ENCODE peak calls at places on chromosomes 1 and 21, in four cellular contexts. Q is neuronal stem cell, H is PC-3, T is GM12878. N is an unnamed sample.

GRCh38 chr1:6859415-6860343 is 74.4 kb downstream of the CAMTA1 start:
- DNase-seq in H (peak), Q (no peak), T (no peak), N (peak)

GRCh38 chr1:103489881-103490280 is 35.6 kb upstream of the RNPC3 start:
- DNase-seq in Q (no peak), T (no peak), H (no peak), N (peak)

GRCh38 chr1:170836146-170836545 is 99.2 kb upstream of the MROH9 start:
- DNase-seq in Q (no peak), T (no peak), H (no peak), N (no peak)

GRCh38 chr1:207755846-207756692 is 4.2 kb downstream of the CD46 start:
- DNase-seq in Q (no peak), H (peak), T (no peak), N (no peak)

GRCh38 chr1:226956942-226957713 is 17.0 kb downstream of the COQ8A start:
- DNase-seq in Q (no peak), T (no peak), H (no peak), N (no peak)

GRCh38 chr1:236395780-236396664 is 1.9 kb downstream of the EDARADD start:
- DNase-seq in H (no peak), T (no peak), Q (peak), N (no peak)

GRCh38 chr1:67978988-67979516 is 71.4 kb downstream of the DIRAS3 start:
- DNase-seq in Q (no peak), H (peak), T (no peak), N (no peak)

GRCh38 chr21:46295996-46296752 is 10.0 kb downstream of the YBEY start:
- DNase-seq in H (no peak), T (no peak), Q (no peak), N (peak)

GRCh38 chr1:183039985-183040447 is 16.8 kb downstream of the LAMC1 start:
- DNase-seq in H (no peak), T (no peak), Q (no peak), N (no peak)

GRCh38 chr1:245154429-245155185 is at the start of gene KIF26B:
- DNase-seq in Q (peak), H (peak), T (no peak), N (peak)

GRCh38 chr1:231241751-231242150 is 739 bp downstream of the GNPAT start:
- DNase-seq in T (no peak), Q (no peak), H (peak), N (peak)

GRCh38 chr21:45481566-45481965 is 60.7 kb downstream of the SLC19A1 start:
- DNase-seq in T (no peak), Q (no peak), H (no peak), N (no peak)

GRCh38 chr1:116118471-116118870 is 7.3 kb downstream of the MAB21L3 start:
- DNase-seq in Q (no peak), H (no peak), T (no peak), N (no peak)

GRCh38 chr1:40859017-40859416 is 3.1 kb downstream of the CITED4 start:
- DNase-seq in T (no peak), H (no peak), Q (no peak), N (no peak)

GRCh38 chr1:118018064-118018463 is 88.5 kb downstream of the WDR3 start:
- DNase-seq in T (no peak), H (no peak), Q (no peak), N (no peak)

GRCh38 chr1:172487550-172487949 is 43.7 kb upstream of the PIGC start:
- DNase-seq in Q (peak), H (no peak), T (no peak), N (no peak)

GRCh38 chr1:20447794-20448193 is 38.2 kb downstream of the CAMK2N1 start:
- DNase-seq in Q (no peak), H (no peak), T (no peak), N (no peak)
- H3K4me2 ChIP-seq in Q (no peak), H (no peak), T (no peak), N (no peak)

DNA sequence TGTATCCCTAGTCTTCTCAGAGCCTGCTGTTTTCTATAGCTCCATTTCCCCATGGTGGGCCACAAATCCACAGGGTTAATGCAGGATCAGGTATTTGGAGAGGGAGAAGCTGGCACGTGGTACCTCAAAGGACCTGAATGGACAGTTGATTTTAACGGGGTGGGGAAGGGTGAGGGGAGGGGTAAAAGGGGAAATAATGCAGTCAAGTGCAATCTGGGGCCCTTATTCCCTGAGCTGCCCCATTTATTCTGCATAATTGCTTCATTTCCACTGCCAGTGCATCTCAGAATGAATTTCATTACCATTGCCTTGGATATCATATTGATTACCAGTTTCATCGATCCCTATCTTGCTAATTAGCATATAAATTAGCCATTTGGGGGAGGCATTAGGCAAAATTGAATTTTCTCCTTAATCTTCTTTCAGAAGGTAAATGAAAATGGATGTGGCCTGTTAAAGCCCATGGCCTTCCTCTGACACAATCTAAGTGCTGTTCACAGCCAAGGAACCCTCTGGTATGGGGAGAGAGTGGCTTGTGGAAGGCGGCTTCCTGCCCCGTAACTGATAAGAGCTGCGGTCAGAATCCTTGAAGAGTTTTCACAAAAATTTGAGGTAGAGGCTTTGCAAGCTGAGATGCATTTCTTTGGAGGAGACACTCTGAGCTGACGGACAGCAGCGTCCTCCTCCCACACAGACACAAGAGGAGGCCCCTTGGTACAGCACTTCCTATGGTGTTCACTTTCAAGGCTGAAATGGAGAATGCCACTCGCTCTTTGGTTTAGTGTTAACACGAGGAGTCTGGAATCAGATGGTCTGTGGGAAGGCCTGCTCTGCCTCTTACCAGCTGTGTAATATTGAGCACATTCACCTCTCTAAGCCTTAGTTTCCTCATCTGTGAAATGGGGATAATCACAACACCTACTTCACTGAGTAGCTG is 34.4 kb downstream of the PHC2 start:
- DNase-seq in H (no peak), Q (no peak), T (no peak), N (no peak)
- H3K27ac ChIP-seq in H (no peak), Q (no peak), T (no peak), N (no peak)

GRCh38 chr1:153957744-153958110 is 685 bp downstream of the CRTC2 start:
- DNase-seq in H (no peak), T (no peak), Q (no peak), N (no peak)

GRCh38 chr1:153956997-153957715 is 1.3 kb downstream of the CRTC2 start:
- DNase-seq in Q (no peak), T (no peak), H (no peak), N (no peak)

GRCh38 chr1:153953859-153954365 is 4.5 kb downstream of the CRTC2 start:
- DNase-seq in H (no peak), Q (no peak), T (no peak), N (peak)

GRCh38 chr1:153951801-153952200 is 5.3 kb upstream of the DENND4B start:
- DNase-seq in T (no peak), H (peak), Q (no peak), N (no peak)

GRCh38 chr1:153954826-153955225 is 3.6 kb downstream of the CRTC2 start:
- DNase-seq in Q (no peak), H (no peak), T (no peak), N (no peak)
- H3K4me2 ChIP-seq in Q (no peak), H (no peak), T (peak), N (peak)

GRCh38 chr1:243496806-243497205 is 241.0 kb downstream of the SDCCAG8 start:
- DNase-seq in Q (no peak), H (no peak), T (no peak), N (no peak)
- H3K27ac ChIP-seq in Q (no peak), H (no peak), T (no peak), N (peak)

DNA sequence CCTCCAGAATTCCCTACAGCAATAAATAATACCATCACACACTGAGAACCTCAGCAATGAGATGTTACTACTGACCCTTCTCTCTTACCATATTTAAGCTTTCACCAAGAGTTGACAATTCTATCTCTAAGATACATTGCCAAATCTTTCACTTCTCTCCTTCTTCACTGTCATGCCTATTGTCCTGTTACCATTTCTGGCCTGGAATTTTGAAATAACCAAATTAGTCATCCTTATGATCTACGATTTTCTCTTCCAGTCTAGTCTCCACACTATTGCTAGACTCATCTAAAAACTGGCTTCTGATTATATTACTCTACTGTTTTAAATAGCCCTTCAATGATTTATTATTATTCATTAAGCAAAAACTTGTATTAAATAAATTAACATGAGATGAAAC is 656.1 kb upstream of the ADGRL4 start:
- DNase-seq in T (no peak), H (no peak), Q (no peak), N (no peak)
- H3K4me2 ChIP-seq in T (no peak), H (no peak), Q (no peak), N (no peak)

GRCh38 chr1:54380285-54380882 is 25.8 kb downstream of the SSBP3 start:
- DNase-seq in Q (no peak), T (no peak), H (no peak), N (no peak)
- H3K27ac ChIP-seq in Q (no peak), T (no peak), H (no peak), N (no peak)

GRCh38 chr1:218739426-218739825 is 394.3 kb downstream of the TGFB2 start:
- DNase-seq in H (no peak), T (no peak), Q (no peak), N (no peak)

DNA sequence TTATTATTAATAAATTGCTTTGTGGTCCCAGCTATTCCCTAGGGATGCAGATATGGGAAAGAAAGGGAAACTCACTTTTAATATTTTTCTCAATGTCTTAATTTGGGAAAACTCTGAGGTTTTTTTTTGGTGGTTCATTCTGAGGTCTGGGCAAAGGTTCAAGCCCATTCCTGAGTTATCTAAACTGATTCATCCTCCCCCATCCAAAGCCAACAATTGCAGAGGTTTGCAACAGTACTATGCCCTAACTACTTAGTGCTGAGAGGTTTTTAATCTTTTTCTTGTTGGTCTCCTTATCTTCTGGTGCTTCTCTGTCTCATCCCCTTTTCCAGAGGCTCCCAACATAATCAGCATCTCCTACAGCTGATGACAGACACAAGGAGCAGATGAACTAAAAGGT is 390.3 kb downstream of the TGFB2 start:
- DNase-seq in T (no peak), H (peak), Q (no peak), N (no peak)
- H3K4me2 ChIP-seq in T (no peak), H (no peak), Q (no peak), N (no peak)

GRCh38 chr1:109115685-109116084 is 1.8 kb downstream of the ELAPOR1 start:
- DNase-seq in T (no peak), Q (no peak), H (no peak), N (no peak)

GRCh38 chr1:109116286-109116685 is 2.4 kb downstream of the ELAPOR1 start:
- DNase-seq in H (no peak), Q (no peak), T (no peak), N (no peak)

GRCh38 chr1:109112652-109113285 is 1.1 kb upstream of the ELAPOR1 start:
- DNase-seq in Q (peak), T (peak), H (peak), N (peak)

GRCh38 chr1:109112056-109112651 is 1.8 kb upstream of the ELAPOR1 start:
- DNase-seq in H (peak), T (no peak), Q (no peak), N (no peak)

DNA sequence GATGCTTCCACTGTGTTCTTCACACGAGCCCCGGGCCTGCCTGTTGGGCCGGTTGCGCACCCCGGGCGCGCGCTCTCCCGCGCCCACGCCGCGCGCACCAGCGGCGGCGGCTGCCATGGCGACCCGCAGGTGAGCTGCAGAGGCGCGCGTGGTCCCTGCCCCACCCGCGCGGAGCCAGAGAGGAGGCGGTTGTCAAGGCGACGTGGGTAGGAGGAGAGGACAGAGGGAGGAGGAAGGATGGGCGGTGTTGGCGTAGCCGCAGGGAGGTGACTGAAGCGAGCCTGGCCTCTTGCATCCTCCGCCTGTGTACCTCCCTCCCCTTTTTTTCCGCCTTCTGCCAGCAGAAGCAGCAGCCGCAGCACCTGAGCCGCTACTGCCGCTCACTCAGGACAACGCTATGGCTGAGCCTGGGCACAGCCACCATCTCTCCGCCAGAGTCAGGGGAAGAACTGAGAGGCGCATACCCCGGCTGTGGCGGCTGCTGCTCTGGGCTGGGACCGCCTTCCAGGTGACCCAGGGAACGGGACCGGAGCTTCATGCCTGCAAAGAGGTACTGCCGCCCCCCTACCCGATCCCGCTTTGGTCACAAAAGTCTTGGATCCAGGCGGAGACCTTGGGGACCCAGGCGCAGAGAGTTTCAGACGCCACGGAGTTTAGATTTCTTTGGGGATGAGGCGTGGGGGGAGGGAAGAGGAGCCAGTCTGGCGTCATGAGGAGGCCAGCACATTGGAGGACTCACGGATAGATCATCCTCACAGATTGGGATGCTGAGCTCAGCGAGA is at the start of gene ELAPOR1:
- DNase-seq in T (no peak), H (peak), Q (peak), N (peak)
- H3K27ac ChIP-seq in T (no peak), H (no peak), Q (no peak), N (no peak)

DNA sequence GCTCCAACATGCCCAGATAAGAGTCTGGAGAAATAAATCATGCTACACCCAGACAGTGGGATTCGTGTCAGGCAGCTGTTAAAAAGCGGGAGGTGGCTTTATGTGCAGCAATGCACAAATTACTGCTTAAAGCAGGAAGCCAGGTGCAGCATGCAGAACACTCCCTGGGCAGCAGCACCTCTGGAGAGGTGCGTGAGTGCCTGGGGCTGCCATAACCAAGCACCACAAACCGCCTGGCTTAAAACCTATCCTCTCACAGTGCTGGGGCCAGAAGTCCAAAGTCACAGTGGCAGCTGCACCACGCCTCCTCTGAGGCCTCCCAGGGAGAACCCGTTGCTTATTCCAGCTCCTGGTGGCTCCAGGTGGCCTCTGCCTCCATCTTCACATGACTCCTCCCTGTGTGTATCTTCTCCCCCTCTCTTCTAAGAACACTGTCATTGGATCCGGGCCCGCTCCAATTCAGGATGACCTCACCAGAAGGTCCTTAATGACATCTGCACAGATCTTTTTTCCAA is 115.6 kb downstream of the SIK1 start:
- DNase-seq in T (no peak), H (no peak), Q (no peak), N (peak)
- H3K4me2 ChIP-seq in T (no peak), H (no peak), Q (no peak), N (peak)

N was measured in hepatocyte.